ENCODE peak calls at places on chromosomes 7 and 10, in eight cellular contexts. S is MCF 10A, G is M059J, J is kidney, W is H7, D is spleen, T is GM03348, A is H54. K is an unnamed sample.

GRCh38 chr7:50793115-50793946 is 10.6 kb upstream of the GRB10 start:
- DNase-seq in S (peak; percentile 62), G (no peak), J (peak; percentile 88), W (peak; percentile 95), D (peak; percentile 90), T (peak; percentile 92), A (peak; percentile 96), K (no peak)

GRCh38 chr10:98852686-98853085 is 383.0 kb downstream of the HPSE2 start:
- DNase-seq in S (no peak), G (no peak), J (no peak), W (no peak), D (no peak), T (no peak), A (no peak), K (no peak)

GRCh38 chr10:117950408-117950807 is 96.3 kb downstream of the RAB11FIP2 start:
- DNase-seq in S (no peak), G (no peak), J (no peak), W (no peak), D (no peak), T (no peak), A (no peak), K (no peak)

GRCh38 chr10:72174297-72174662 is 41.5 kb upstream of the ANAPC16 start:
- DNase-seq in S (no peak), G (no peak), J (no peak), W (no peak), D (no peak), T (no peak), A (no peak), K (no peak)

GRCh38 chr7:111855161-111855841 is 293.0 kb upstream of the IMMP2L start:
- DNase-seq in S (peak; percentile 68), G (peak; percentile 75), J (no peak), W (peak; percentile 49), D (no peak), T (peak; percentile 79), A (peak; percentile 32), K (no peak)

GRCh38 chr10:12757351-12757750 is 244.2 kb downstream of the CCDC3 start:
- DNase-seq in S (no peak), G (no peak), J (no peak), W (no peak), D (no peak), T (no peak), A (no peak), K (no peak)

GRCh38 chr10:109966961-109967738 is 40.6 kb upstream of the ADD3 start:
- DNase-seq in S (no peak), G (peak; percentile 63), J (no peak), W (peak; percentile 32), D (no peak), T (peak; percentile 33), A (no peak), K (no peak)

GRCh38 chr10:106636781-106637491 is 527.6 kb downstream of the SORCS1 start:
- DNase-seq in S (peak; percentile 35), G (no peak), J (no peak), W (no peak), D (no peak), T (no peak), A (no peak), K (no peak)

GRCh38 chr10:111392159-111392558 is 315.3 kb downstream of the ADRA2A start:
- DNase-seq in S (no peak), G (no peak), J (no peak), W (no peak), D (no peak), T (peak; percentile 62), A (no peak), K (no peak)

GRCh38 chr10:118871244-118871865 is 116.6 kb upstream of the CACUL1 start:
- DNase-seq in S (no peak), G (peak; percentile 65), J (no peak), W (no peak), D (no peak), T (no peak), A (no peak), K (no peak)

GRCh38 chr7:157633465-157634185 is 296.8 kb downstream of the DNAJB6 start:
- DNase-seq in S (no peak), G (no peak), J (no peak), W (peak; percentile 75), D (no peak), T (no peak), A (no peak), K (no peak)

K was measured in non-pigmented ciliary epithelial cell.